ENCODE peak calls at places on chromosomes 11 and 22, in eight cellular contexts. One of them, this sample, is unnamed.

GRCh38 chr11:10899542-10899830 is 41.6 kb upstream of the ZBED5 start:
- DNase-seq in DND-41: no peak
- DNase-seq in heart left ventricle: peak; percentile 45
- DNase-seq in tibial nerve: no peak
- DNase-seq in psoas muscle: peak; percentile 69
- DNase-seq in aorta: peak; percentile 82
- DNase-seq in fibroblast of lung: peak; percentile 100
- DNase-seq in effector memory CD4-positive, alpha-beta T cell: no peak
- DNase-seq in this sample: peak; percentile 57

GRCh38 chr11:78940500-78941225 is 366.0 kb upstream of the NARS2 start:
- DNase-seq in DND-41: no peak
- DNase-seq in heart left ventricle: no peak
- DNase-seq in tibial nerve: no peak
- DNase-seq in psoas muscle: no peak
- DNase-seq in aorta: no peak
- DNase-seq in fibroblast of lung: no peak
- DNase-seq in effector memory CD4-positive, alpha-beta T cell: no peak
- DNase-seq in this sample: no peak

GRCh38 chr11:58775066-58775708 is 43.4 kb upstream of the GLYAT start:
- DNase-seq in DND-41: no peak
- DNase-seq in heart left ventricle: no peak
- DNase-seq in tibial nerve: no peak
- DNase-seq in psoas muscle: no peak
- DNase-seq in aorta: no peak
- DNase-seq in fibroblast of lung: no peak
- DNase-seq in effector memory CD4-positive, alpha-beta T cell: no peak
- DNase-seq in this sample: no peak

GRCh38 chr11:111441443-111441842 is 62.4 kb upstream of the POU2AF1 start:
- DNase-seq in DND-41: no peak
- DNase-seq in heart left ventricle: no peak
- DNase-seq in tibial nerve: no peak
- DNase-seq in psoas muscle: no peak
- DNase-seq in aorta: no peak
- DNase-seq in fibroblast of lung: peak; percentile 58
- DNase-seq in effector memory CD4-positive, alpha-beta T cell: no peak
- DNase-seq in this sample: no peak

GRCh38 chr11:3169235-3169951 is 4.3 kb upstream of the OSBPL5 start:
- DNase-seq in DND-41: peak; percentile 82
- DNase-seq in heart left ventricle: peak; percentile 48
- DNase-seq in tibial nerve: peak; percentile 49
- DNase-seq in psoas muscle: peak; percentile 80
- DNase-seq in aorta: peak; percentile 88
- DNase-seq in fibroblast of lung: peak; percentile 66
- DNase-seq in effector memory CD4-positive, alpha-beta T cell: no peak
- DNase-seq in this sample: peak; percentile 62

GRCh38 chr11:3939211-3939610 is 83.7 kb downstream of the STIM1 start:
- DNase-seq in DND-41: no peak
- DNase-seq in heart left ventricle: no peak
- DNase-seq in tibial nerve: no peak
- DNase-seq in psoas muscle: no peak
- DNase-seq in aorta: no peak
- DNase-seq in fibroblast of lung: peak; percentile 94
- DNase-seq in effector memory CD4-positive, alpha-beta T cell: no peak
- DNase-seq in this sample: no peak

GRCh38 chr22:50672471-50673230 is at the start of gene SHANK3:
- DNase-seq in DND-41: no peak
- DNase-seq in heart left ventricle: peak; percentile 88
- DNase-seq in tibial nerve: no peak
- DNase-seq in psoas muscle: peak; percentile 80
- DNase-seq in aorta: peak; percentile 79
- DNase-seq in fibroblast of lung: no peak
- DNase-seq in effector memory CD4-positive, alpha-beta T cell: no peak
- DNase-seq in this sample: peak; percentile 92

GRCh38 chr11:129247129-129247528 is 55.0 kb upstream of the ARHGAP32 start:
- DNase-seq in DND-41: peak; percentile 26
- DNase-seq in heart left ventricle: no peak
- DNase-seq in tibial nerve: no peak
- DNase-seq in psoas muscle: no peak
- DNase-seq in aorta: no peak
- DNase-seq in fibroblast of lung: no peak
- DNase-seq in effector memory CD4-positive, alpha-beta T cell: no peak
- DNase-seq in this sample: no peak

GRCh38 chr11:132824642-132825041 is 707.7 kb downstream of the OPCML start:
- DNase-seq in DND-41: peak; percentile 23
- DNase-seq in heart left ventricle: no peak
- DNase-seq in tibial nerve: no peak
- DNase-seq in psoas muscle: no peak
- DNase-seq in aorta: no peak
- DNase-seq in fibroblast of lung: no peak
- DNase-seq in effector memory CD4-positive, alpha-beta T cell: no peak
- DNase-seq in this sample: no peak

GRCh38 chr11:32334822-32335221 is 100.5 kb downstream of the WT1 start:
- DNase-seq in DND-41: peak; percentile 20
- DNase-seq in heart left ventricle: no peak
- DNase-seq in tibial nerve: no peak
- DNase-seq in psoas muscle: no peak
- DNase-seq in aorta: no peak
- DNase-seq in fibroblast of lung: no peak
- DNase-seq in effector memory CD4-positive, alpha-beta T cell: no peak
- DNase-seq in this sample: no peak

GRCh38 chr11:122817121-122817520 is 21.2 kb upstream of the CRTAM start:
- DNase-seq in DND-41: no peak
- DNase-seq in heart left ventricle: no peak
- DNase-seq in tibial nerve: no peak
- DNase-seq in psoas muscle: no peak
- DNase-seq in aorta: no peak
- DNase-seq in fibroblast of lung: peak; percentile 38
- DNase-seq in effector memory CD4-positive, alpha-beta T cell: no peak
- DNase-seq in this sample: no peak

GRCh38 chr11:10931761-10932700 is 74.2 kb upstream of the ZBED5 start:
- DNase-seq in DND-41: no peak
- DNase-seq in heart left ventricle: no peak
- DNase-seq in tibial nerve: no peak
- DNase-seq in psoas muscle: peak; percentile 75
- DNase-seq in aorta: no peak
- DNase-seq in fibroblast of lung: no peak
- DNase-seq in effector memory CD4-positive, alpha-beta T cell: no peak
- DNase-seq in this sample: peak; percentile 29

GRCh38 chr11:10878408-10879214 is 20.8 kb upstream of the ZBED5 start:
- DNase-seq in DND-41: peak; percentile 46
- DNase-seq in heart left ventricle: no peak
- DNase-seq in tibial nerve: no peak
- DNase-seq in psoas muscle: no peak
- DNase-seq in aorta: no peak
- DNase-seq in fibroblast of lung: peak; percentile 81
- DNase-seq in effector memory CD4-positive, alpha-beta T cell: no peak
- DNase-seq in this sample: peak; percentile 31

GRCh38 chr11:93572171-93572570 is 29.0 kb upstream of the SMCO4 start:
- DNase-seq in DND-41: no peak
- DNase-seq in heart left ventricle: no peak
- DNase-seq in tibial nerve: no peak
- DNase-seq in psoas muscle: no peak
- DNase-seq in aorta: no peak
- DNase-seq in fibroblast of lung: no peak
- DNase-seq in effector memory CD4-positive, alpha-beta T cell: no peak
- DNase-seq in this sample: no peak

GRCh38 chr11:134275534-134276395 is at the start of gene GLB1L3:
- DNase-seq in DND-41: peak; percentile 83
- DNase-seq in heart left ventricle: no peak
- DNase-seq in tibial nerve: no peak
- DNase-seq in psoas muscle: peak; percentile 56
- DNase-seq in aorta: peak; percentile 75
- DNase-seq in fibroblast of lung: peak; percentile 22
- DNase-seq in effector memory CD4-positive, alpha-beta T cell: peak; percentile 66
- DNase-seq in this sample: no peak

GRCh38 chr11:134276396-134277175 is 407 bp downstream of the GLB1L3 start:
- DNase-seq in DND-41: peak; percentile 4
- DNase-seq in heart left ventricle: no peak
- DNase-seq in tibial nerve: no peak
- DNase-seq in psoas muscle: no peak
- DNase-seq in aorta: peak; percentile 74
- DNase-seq in fibroblast of lung: no peak
- DNase-seq in effector memory CD4-positive, alpha-beta T cell: no peak
- DNase-seq in this sample: no peak

GRCh38 chr11:134277176-134278001 is 1.2 kb downstream of the GLB1L3 start:
- DNase-seq in DND-41: peak; percentile 3
- DNase-seq in heart left ventricle: no peak
- DNase-seq in tibial nerve: no peak
- DNase-seq in psoas muscle: no peak
- DNase-seq in aorta: no peak
- DNase-seq in fibroblast of lung: no peak
- DNase-seq in effector memory CD4-positive, alpha-beta T cell: no peak
- DNase-seq in this sample: no peak

GRCh38 chr11:134275188-134275533 is 1.0 kb upstream of the GLB1L3 start:
- DNase-seq in DND-41: no peak
- DNase-seq in heart left ventricle: no peak
- DNase-seq in tibial nerve: no peak
- DNase-seq in psoas muscle: no peak
- DNase-seq in aorta: no peak
- DNase-seq in fibroblast of lung: no peak
- DNase-seq in effector memory CD4-positive, alpha-beta T cell: no peak
- DNase-seq in this sample: no peak

DNA sequence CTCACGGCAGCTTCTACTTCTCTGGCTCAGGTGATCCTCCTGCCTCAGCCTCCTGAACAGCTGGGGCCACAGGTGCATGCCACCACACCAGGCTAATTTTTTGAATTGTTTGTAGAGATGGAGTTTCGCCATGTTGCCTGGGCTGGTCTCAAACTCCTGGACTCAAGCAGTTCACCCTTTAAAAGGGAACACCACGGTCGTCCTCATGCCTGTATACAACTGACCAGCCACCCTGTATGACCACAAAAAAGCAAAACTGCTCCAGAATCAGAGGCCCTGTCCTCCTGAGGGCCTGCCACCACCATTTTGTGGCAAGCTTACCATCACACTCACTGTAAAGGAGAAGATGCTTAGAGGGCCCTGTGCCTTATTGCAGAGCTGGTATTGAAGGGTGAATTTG is 2.2 kb downstream of the GLB1L3 start:
- DNase-seq in DND-41: peak; percentile 1
- DNase-seq in heart left ventricle: no peak
- DNase-seq in tibial nerve: no peak
- DNase-seq in psoas muscle: no peak
- DNase-seq in aorta: no peak
- DNase-seq in fibroblast of lung: no peak
- DNase-seq in effector memory CD4-positive, alpha-beta T cell: no peak
- DNase-seq in this sample: no peak
- H3K27me3 ChIP-seq in DND-41: no peaks in the 10 kb centered on the region
- H3K27me3 ChIP-seq in heart left ventricle: peaks cover 53% of the 10 kb centered on the region
- H3K27me3 ChIP-seq in tibial nerve: peaks cover 79% of the 10 kb centered on the region
- H3K27me3 ChIP-seq in psoas muscle: peaks cover 23% of the 10 kb centered on the region
- H3K27me3 ChIP-seq in aorta: no peaks in the 10 kb centered on the region
- H3K27me3 ChIP-seq in fibroblast of lung: peaks cover 45% of the 10 kb centered on the region
- H3K27me3 ChIP-seq in effector memory CD4-positive, alpha-beta T cell: no peaks in the 10 kb centered on the region
- H3K27me3 ChIP-seq in this sample: peaks cover 72% of the 10 kb centered on the region

GRCh38 chr22:21834869-21835268 is 32.6 kb downstream of the MAPK1 start:
- DNase-seq in DND-41: no peak
- DNase-seq in heart left ventricle: no peak
- DNase-seq in tibial nerve: no peak
- DNase-seq in psoas muscle: no peak
- DNase-seq in aorta: no peak
- DNase-seq in fibroblast of lung: no peak
- DNase-seq in effector memory CD4-positive, alpha-beta T cell: no peak
- DNase-seq in this sample: no peak
- H3K4me1 ChIP-seq in DND-41: no peaks in the 10 kb centered on the region
- H3K4me1 ChIP-seq in heart left ventricle: peaks cover 54% of the 10 kb centered on the region
- H3K4me1 ChIP-seq in tibial nerve: peaks cover 93% of the 10 kb centered on the region
- H3K4me1 ChIP-seq in psoas muscle: peaks cover 52% of the 10 kb centered on the region
- H3K4me1 ChIP-seq in aorta: peaks cover 7% of the 10 kb centered on the region
- H3K4me1 ChIP-seq in fibroblast of lung: peaks cover 14% of the 10 kb centered on the region
- H3K4me1 ChIP-seq in effector memory CD4-positive, alpha-beta T cell: peaks cover 4% of the 10 kb centered on the region
- H3K4me1 ChIP-seq in this sample: peaks cover 67% of the 10 kb centered on the region

GRCh38 chr11:83195176-83195531 is 1.6 kb downstream of the ANKRD42 start:
- DNase-seq in DND-41: no peak
- DNase-seq in heart left ventricle: no peak
- DNase-seq in tibial nerve: no peak
- DNase-seq in psoas muscle: no peak
- DNase-seq in aorta: no peak
- DNase-seq in fibroblast of lung: no peak
- DNase-seq in effector memory CD4-positive, alpha-beta T cell: no peak
- DNase-seq in this sample: no peak
- H3K4me3 ChIP-seq in DND-41: no peak overlapping the region
- H3K4me3 ChIP-seq in heart left ventricle: peak overlapping the region; percentile 82
- H3K4me3 ChIP-seq in tibial nerve: peak overlapping the region; percentile 85
- H3K4me3 ChIP-seq in psoas muscle: peak overlapping the region; percentile 86
- H3K4me3 ChIP-seq in aorta: peak overlapping the region; percentile 98
- H3K4me3 ChIP-seq in fibroblast of lung: peak overlapping the region; percentile 83
- H3K4me3 ChIP-seq in effector memory CD4-positive, alpha-beta T cell: peak overlapping the region; percentile 84
- H3K4me3 ChIP-seq in this sample: peak overlapping the region; percentile 66

GRCh38 chr22:32233091-32233490 is 22.1 kb downstream of the SLC5A4 start:
- DNase-seq in DND-41: no peak
- DNase-seq in heart left ventricle: no peak
- DNase-seq in tibial nerve: no peak
- DNase-seq in psoas muscle: no peak
- DNase-seq in aorta: no peak
- DNase-seq in fibroblast of lung: no peak
- DNase-seq in effector memory CD4-positive, alpha-beta T cell: no peak
- DNase-seq in this sample: no peak
- H3K27me3 ChIP-seq in DND-41: peaks cover 5% of the 10 kb centered on the region
- H3K27me3 ChIP-seq in heart left ventricle: no peaks in the 10 kb centered on the region
- H3K27me3 ChIP-seq in tibial nerve: no peaks in the 10 kb centered on the region
- H3K27me3 ChIP-seq in psoas muscle: peaks cover 2% of the 10 kb centered on the region
- H3K27me3 ChIP-seq in aorta: peaks cover 6% of the 10 kb centered on the region
- H3K27me3 ChIP-seq in fibroblast of lung: no peaks in the 10 kb centered on the region
- H3K27me3 ChIP-seq in effector memory CD4-positive, alpha-beta T cell: no peaks in the 10 kb centered on the region
- H3K27me3 ChIP-seq in this sample: peaks cover 8% of the 10 kb centered on the region

DNA sequence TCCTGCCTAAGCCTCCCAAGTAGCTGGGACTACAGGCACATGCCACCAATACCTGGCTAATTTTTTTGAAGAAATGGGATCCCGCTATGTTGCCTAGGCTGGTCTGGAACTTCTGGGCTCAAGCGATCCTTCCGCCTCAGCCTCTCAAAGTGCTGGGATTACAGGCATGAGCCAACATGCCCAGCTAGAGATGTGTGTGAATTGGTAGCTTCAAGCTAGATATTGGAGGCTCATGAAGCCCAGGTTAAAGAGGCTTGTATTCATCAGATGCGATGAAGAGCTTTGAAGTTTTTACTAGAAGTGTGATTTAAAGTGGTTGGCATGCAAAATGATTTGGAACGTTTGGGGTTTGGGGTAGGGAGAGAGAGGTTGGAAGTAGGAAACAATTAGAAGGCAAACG is 19.6 kb downstream of the NF2 start:
- DNase-seq in DND-41: no peak
- DNase-seq in heart left ventricle: no peak
- DNase-seq in tibial nerve: no peak
- DNase-seq in psoas muscle: no peak
- DNase-seq in aorta: no peak
- DNase-seq in fibroblast of lung: no peak
- DNase-seq in effector memory CD4-positive, alpha-beta T cell: no peak
- DNase-seq in this sample: no peak
- H3K4me1 ChIP-seq in DND-41: peaks cover 37% of the 10 kb centered on the region
- H3K4me1 ChIP-seq in heart left ventricle: peaks cover 31% of the 10 kb centered on the region
- H3K4me1 ChIP-seq in tibial nerve: peaks cover 64% of the 10 kb centered on the region
- H3K4me1 ChIP-seq in psoas muscle: peaks cover 46% of the 10 kb centered on the region
- H3K4me1 ChIP-seq in aorta: peaks cover 6% of the 10 kb centered on the region
- H3K4me1 ChIP-seq in fibroblast of lung: peaks cover 44% of the 10 kb centered on the region
- H3K4me1 ChIP-seq in effector memory CD4-positive, alpha-beta T cell: peaks cover 15% of the 10 kb centered on the region
- H3K4me1 ChIP-seq in this sample: peaks cover 52% of the 10 kb centered on the region

DNA sequence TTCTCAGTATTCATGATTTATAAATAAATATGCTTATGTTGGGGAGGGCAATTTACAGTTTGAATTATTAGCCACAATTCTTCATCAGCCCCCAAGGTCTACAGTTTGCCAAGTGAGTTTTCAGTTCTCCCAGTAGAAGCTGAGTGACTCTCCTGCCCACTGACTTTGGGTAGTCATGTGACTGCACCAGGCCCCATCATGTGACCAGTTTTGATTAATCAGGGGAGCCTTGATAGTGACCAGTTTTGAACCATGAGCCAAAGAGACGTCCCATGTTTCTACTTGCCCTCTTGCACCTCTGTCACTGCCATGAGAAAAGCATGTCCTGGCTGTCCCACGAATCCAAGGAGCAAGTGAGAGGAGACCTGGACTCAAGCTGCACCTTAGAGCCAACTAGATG is 32.5 kb downstream of the SYN3 start:
- DNase-seq in DND-41: no peak
- DNase-seq in heart left ventricle: no peak
- DNase-seq in tibial nerve: no peak
- DNase-seq in psoas muscle: no peak
- DNase-seq in aorta: no peak
- DNase-seq in fibroblast of lung: no peak
- DNase-seq in effector memory CD4-positive, alpha-beta T cell: no peak
- DNase-seq in this sample: no peak
- H3K4me3 ChIP-seq in DND-41: no peak overlapping the region
- H3K4me3 ChIP-seq in heart left ventricle: no peak overlapping the region
- H3K4me3 ChIP-seq in tibial nerve: no peak overlapping the region
- H3K4me3 ChIP-seq in psoas muscle: no peak overlapping the region
- H3K4me3 ChIP-seq in aorta: no peak overlapping the region
- H3K4me3 ChIP-seq in fibroblast of lung: no peak overlapping the region
- H3K4me3 ChIP-seq in effector memory CD4-positive, alpha-beta T cell: no peak overlapping the region
- H3K4me3 ChIP-seq in this sample: no peak overlapping the region